ENCODE peak calls at places on chromosomes 2 and 18, in seven cellular contexts. E is endodermal cell; G is osteocyte; L is NCI-H526; A is naive thymus-derived CD8-positive, alpha-beta T cell; D is dermis blood vessel endothelial cell; I is iris pigment epithelial cell. H is an unnamed sample.

GRCh38 chr2:8145385-8145784 is 536.5 kb upstream of the ID2 start:
- DNase-seq in E (no peak), G (no peak), L (no peak), A (no peak), D (no peak), I (no peak), H (no peak)

GRCh38 chr2:197079414-197079813 is 152.9 kb upstream of the PGAP1 start:
- DNase-seq in E (no peak), G (no peak), L (no peak), A (no peak), D (peak; percentile 29), I (no peak), H (no peak)

GRCh38 chr18:71237636-71238035 is 948.8 kb downstream of the SOCS6 start:
- DNase-seq in E (no peak), G (no peak), L (no peak), A (no peak), D (no peak), I (no peak), H (no peak)

GRCh38 chr2:64837925-64838641 is 151.1 kb upstream of the SLC1A4 start:
- DNase-seq in E (no peak), G (no peak), L (no peak), A (no peak), D (no peak), I (no peak), H (no peak)

GRCh38 chr2:23649819-23650218 is 264.8 kb downstream of the KLHL29 start:
- DNase-seq in E (no peak), G (no peak), L (no peak), A (no peak), D (peak; percentile 63), I (peak; percentile 51), H (no peak)

GRCh38 chr2:10316336-10316735 is 13.6 kb downstream of the HPCAL1 start:
- DNase-seq in E (no peak), G (no peak), L (no peak), A (no peak), D (no peak), I (no peak), H (no peak)

GRCh38 chr2:30915485-30915884 is 108.2 kb upstream of the CAPN13 start:
- DNase-seq in E (peak; percentile 92), G (no peak), L (peak; percentile 67), A (no peak), D (no peak), I (no peak), H (peak; percentile 73)

GRCh38 chr2:230161180-230161579 is 58.6 kb downstream of the SP110 start:
- DNase-seq in E (no peak), G (peak; percentile 19), L (no peak), A (no peak), D (no peak), I (peak; percentile 66), H (no peak)

GRCh38 chr2:151410485-151410833 is 757 bp downstream of the RIF1 start:
- DNase-seq in E (peak; percentile 77), G (no peak), L (peak; percentile 63), A (peak; percentile 29), D (peak; percentile 39), I (peak; percentile 11), H (no peak)

GRCh38 chr18:79707671-79708070 is 28.1 kb downstream of the CTDP1 start:
- DNase-seq in E (no peak), G (no peak), L (no peak), A (no peak), D (no peak), I (no peak), H (no peak)

GRCh38 chr2:190100298-190100697 is 37.8 kb upstream of the MSTN start:
- DNase-seq in E (no peak), G (no peak), L (no peak), A (no peak), D (no peak), I (no peak), H (no peak)

GRCh38 chr2:95063401-95063958 is 38.0 kb downstream of the MAL start:
- DNase-seq in E (peak; percentile 10), G (peak; percentile 63), L (no peak), A (no peak), D (no peak), I (no peak), H (no peak)

GRCh38 chr2:126244937-126245336 is 411.0 kb upstream of the GYPC start:
- DNase-seq in E (peak; percentile 95), G (no peak), L (peak; percentile 83), A (no peak), D (no peak), I (peak; percentile 2), H (no peak)

GRCh38 chr2:62046141-62046540 is 140.7 kb downstream of the COMMD1 start:
- DNase-seq in E (no peak), G (no peak), L (no peak), A (no peak), D (no peak), I (no peak), H (no peak)

GRCh38 chr18:14961991-14962390 is 214.0 kb downstream of the ANKRD30B start:
- DNase-seq in E (no peak), G (no peak), L (no peak), A (no peak), D (peak; percentile 65), I (no peak), H (no peak)

GRCh38 chr2:206797376-206797775 is 32.0 kb downstream of the FASTKD2 start:
- DNase-seq in E (no peak), G (no peak), L (no peak), A (no peak), D (peak; percentile 28), I (no peak), H (no peak)

GRCh38 chr2:48438266-48438665 is 91.7 kb upstream of the STON1 start:
- DNase-seq in E (no peak), G (no peak), L (no peak), A (no peak), D (no peak), I (no peak), H (no peak)

GRCh38 chr2:186575302-186575701 is 14.6 kb upstream of the ITGAV start:
- DNase-seq in E (no peak), G (no peak), L (no peak), A (no peak), D (peak; percentile 99), I (peak; percentile 99), H (no peak)

GRCh38 chr2:95267458-95268207 is 6.6 kb upstream of the PROM2 start:
- DNase-seq in E (no peak), G (peak; percentile 80), L (no peak), A (no peak), D (no peak), I (peak; percentile 34), H (peak; percentile 51)

GRCh38 chr2:11111811-11112425 is 43.3 kb upstream of the SLC66A3 start:
- DNase-seq in E (peak; percentile 73), G (no peak), L (peak; percentile 39), A (no peak), D (no peak), I (no peak), H (no peak)

GRCh38 chr18:9736942-9737813 is 29.1 kb downstream of the RAB31 start:
- DNase-seq in E (no peak), G (no peak), L (no peak), A (no peak), D (peak; percentile 5), I (no peak), H (no peak)

GRCh38 chr18:12597775-12598174 is 60.1 kb downstream of the SPIRE1 start:
- DNase-seq in E (no peak), G (no peak), L (no peak), A (no peak), D (peak; percentile 71), I (peak; percentile 94), H (no peak)

GRCh38 chr2:53905396-53905795 is 45.6 kb upstream of the GPR75 start:
- DNase-seq in E (no peak), G (no peak), L (no peak), A (no peak), D (no peak), I (no peak), H (no peak)

GRCh38 chr18:40789286-40789685 is 1165.7 kb upstream of the PIK3C3 start:
- DNase-seq in E (no peak), G (no peak), L (no peak), A (no peak), D (no peak), I (peak; percentile 1), H (no peak)

GRCh38 chr2:176553685-176554106 is 284.5 kb downstream of the MTX2 start:
- DNase-seq in E (peak; percentile 78), G (no peak), L (peak; percentile 41), A (peak; percentile 3), D (peak; percentile 87), I (peak; percentile 41), H (peak; percentile 78)

GRCh38 chr2:206616141-206616540 is 26.1 kb upstream of the FAM237A start:
- DNase-seq in E (no peak), G (no peak), L (no peak), A (no peak), D (no peak), I (peak; percentile 52), H (no peak)

GRCh38 chr2:227479865-227480475 is 8.0 kb downstream of the AGFG1 start:
- DNase-seq in E (no peak), G (no peak), L (no peak), A (no peak), D (peak; percentile 50), I (peak; percentile 55), H (no peak)

GRCh38 chr2:219478916-219479315 is 19.8 kb upstream of the GMPPA start:
- DNase-seq in E (no peak), G (no peak), L (no peak), A (no peak), D (no peak), I (no peak), H (no peak)

GRCh38 chr2:85037622-85038021 is 66.7 kb downstream of the KCMF1 start:
- DNase-seq in E (no peak), G (no peak), L (no peak), A (no peak), D (no peak), I (no peak), H (no peak)